ENCODE peak calls at places on chromosomes 2 and 18, in seven cellular contexts. T is upper lobe of right lung, Q is fibroblast of pulmonary artery, A is GM06990, S is cardiac muscle cell, M is fibroblast of lung, Y is right atrium auricular region. K is an unnamed sample.

GRCh38 chr18:9091066-9091476 is 11.4 kb upstream of the NDUFV2 start:
- DNase-seq in T (no peak), Q (no peak), A (no peak), S (no peak), M (no peak), Y (no peak), K (no peak)

GRCh38 chr2:67993329-67993728 is 69.5 kb downstream of the C1D start:
- DNase-seq in T (no peak), Q (no peak), A (no peak), S (no peak), M (no peak), Y (no peak), K (no peak)

GRCh38 chr2:233799087-233799665 is 21.0 kb downstream of the MROH2A start:
- DNase-seq in T (no peak), Q (no peak), A (no peak), S (no peak), M (no peak), Y (peak), K (no peak)

GRCh38 chr2:190800528-190800927 is 80.1 kb upstream of the GLS start:
- DNase-seq in T (no peak), Q (no peak), A (no peak), S (no peak), M (no peak), Y (no peak), K (no peak)

GRCh38 chr18:10453885-10454772 is at the start of gene APCDD1:
- DNase-seq in T (peak), Q (no peak), A (no peak), S (peak), M (peak), Y (peak), K (no peak)

GRCh38 chr2:234363011-234363487 is 133.8 kb downstream of the ARL4C start:
- DNase-seq in T (no peak), Q (peak), A (no peak), S (peak), M (no peak), Y (no peak), K (peak)

GRCh38 chr18:8721716-8722115 is 16.4 kb downstream of the MTCL1 start:
- DNase-seq in T (no peak), Q (peak), A (no peak), S (peak), M (no peak), Y (peak), K (peak)

GRCh38 chr2:109335586-109336266 is 206.7 kb downstream of the SH3RF3 start:
- DNase-seq in T (no peak), Q (peak), A (no peak), S (peak), M (peak), Y (no peak), K (peak)

GRCh38 chr2:86661333-86661732 is 37.7 kb upstream of the RNF103 start:
- DNase-seq in T (no peak), Q (peak), A (no peak), S (peak), M (no peak), Y (no peak), K (peak)

GRCh38 chr2:190529486-190530104 is 4.9 kb downstream of the NEMP2 start:
- DNase-seq in T (no peak), Q (no peak), A (no peak), S (no peak), M (peak), Y (no peak), K (no peak)

GRCh38 chr18:50819027-50819726 is 639 bp downstream of the MRO start:
- DNase-seq in T (peak), Q (peak), A (no peak), S (peak), M (no peak), Y (no peak), K (peak)

GRCh38 chr2:69686855-69687254 is 43.3 kb upstream of the AAK1 start:
- DNase-seq in T (no peak), Q (no peak), A (no peak), S (no peak), M (no peak), Y (no peak), K (no peak)

GRCh38 chr2:238973038-238973772 is 125.3 kb downstream of the TWIST2 start:
- DNase-seq in T (no peak), Q (peak), A (no peak), S (peak), M (peak), Y (no peak), K (peak)

GRCh38 chr2:202064206-202064880 is 8.7 kb upstream of the KIAA2012 start:
- DNase-seq in T (no peak), Q (peak), A (no peak), S (peak), M (peak), Y (no peak), K (peak)

GRCh38 chr2:55051026-55051866 is 995 bp upstream of the RTN4 start:
- DNase-seq in T (no peak), Q (peak), A (no peak), S (peak), M (peak), Y (peak), K (peak)

GRCh38 chr18:830315-830901 is 18.4 kb upstream of the YES1 start:
- DNase-seq in T (no peak), Q (peak), A (peak), S (peak), M (peak), Y (no peak), K (peak)

GRCh38 chr2:45055261-45055660 is 46.0 kb upstream of the SIX2 start:
- DNase-seq in T (no peak), Q (no peak), A (no peak), S (no peak), M (no peak), Y (no peak), K (no peak)

GRCh38 chr2:110903548-110903947 is 171.2 kb downstream of the ACOXL start:
- DNase-seq in T (no peak), Q (no peak), A (no peak), S (no peak), M (no peak), Y (no peak), K (no peak)

GRCh38 chr2:231361701-231362588 is 33.6 kb upstream of the B3GNT7 start:
- DNase-seq in T (peak), Q (no peak), A (peak), S (no peak), M (no peak), Y (no peak), K (no peak)

GRCh38 chr2:214574077-214574775 is 163.4 kb downstream of the VWC2L start:
- DNase-seq in T (no peak), Q (no peak), A (no peak), S (no peak), M (no peak), Y (no peak), K (no peak)

GRCh38 chr2:177260398-177260797 is 4.1 kb downstream of the NFE2L2 start:
- DNase-seq in T (no peak), Q (no peak), A (no peak), S (no peak), M (no peak), Y (no peak), K (no peak)
- H3K4me3 ChIP-seq in T (no peak), Q (peak), A (no peak), S (no peak), M (peak), Y (peak), K (no peak)

DNA sequence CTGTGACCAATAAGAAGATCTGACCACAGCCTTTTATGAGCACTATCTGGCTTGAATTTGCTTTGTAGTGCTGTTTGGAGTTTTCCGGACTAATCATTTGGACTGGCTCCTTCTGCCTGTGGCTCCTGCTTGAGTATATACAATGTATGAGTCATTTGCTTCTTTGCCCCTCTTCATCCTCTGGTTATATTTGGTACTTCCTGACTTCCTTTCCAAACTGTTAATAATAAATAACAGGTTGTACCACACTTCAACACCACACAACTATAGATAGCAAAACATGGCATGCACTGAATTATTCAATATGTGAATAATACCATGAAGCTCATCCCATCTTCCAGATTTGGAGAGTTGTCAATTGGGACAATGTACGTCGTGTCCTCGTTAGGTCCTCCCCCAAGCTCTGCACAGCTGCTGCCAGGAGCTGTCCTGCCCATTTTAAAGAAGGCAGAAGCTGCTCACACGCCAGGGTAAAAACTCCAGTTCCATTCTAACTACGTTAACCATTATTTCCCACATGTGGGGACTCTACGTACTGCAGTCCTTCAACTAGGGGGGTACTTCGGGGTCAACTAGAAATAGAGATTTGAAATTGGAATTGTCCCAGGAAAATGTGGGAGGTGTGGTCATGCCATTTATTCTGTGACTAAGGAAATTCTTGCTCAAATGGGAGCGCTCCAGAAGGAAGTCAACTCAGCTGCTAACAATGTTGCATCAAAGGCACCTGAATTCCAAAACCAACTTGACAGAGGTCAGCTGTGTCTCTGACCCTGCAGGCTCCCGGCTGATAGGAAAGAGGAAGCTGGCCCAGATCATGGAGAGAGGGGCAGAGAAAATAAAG is 38.1 kb downstream of the ST8SIA5 start:
- DNase-seq in T (no peak), Q (peak), A (no peak), S (peak), M (peak), Y (no peak), K (peak)
- H3K4me3 ChIP-seq in T (no peak), Q (no peak), A (no peak), S (no peak), M (no peak), Y (no peak), K (no peak)

DNA sequence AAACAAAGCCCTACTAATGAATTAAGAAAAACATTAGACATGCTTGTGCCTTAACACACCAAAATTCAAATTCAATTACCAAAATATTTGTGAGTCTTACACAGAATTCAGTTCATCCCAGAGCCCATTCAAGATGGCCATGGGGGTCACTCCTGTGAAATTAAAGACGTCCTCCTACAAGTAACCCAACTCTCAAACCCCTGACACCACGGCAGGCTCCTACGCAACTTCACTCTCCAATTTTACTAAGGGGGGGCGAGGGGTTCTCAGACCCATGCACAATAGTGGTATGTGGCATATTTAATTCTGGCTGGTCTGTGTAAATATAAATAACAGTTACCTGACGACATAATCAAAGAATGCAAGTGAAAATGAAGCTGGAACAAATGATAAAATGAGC is 5.0 kb downstream of the ZNF516 start:
- DNase-seq in T (no peak), Q (no peak), A (no peak), S (no peak), M (no peak), Y (no peak), K (no peak)
- H3K4me3 ChIP-seq in T (peak), Q (peak), A (peak), S (peak), M (peak), Y (peak), K (peak)

DNA sequence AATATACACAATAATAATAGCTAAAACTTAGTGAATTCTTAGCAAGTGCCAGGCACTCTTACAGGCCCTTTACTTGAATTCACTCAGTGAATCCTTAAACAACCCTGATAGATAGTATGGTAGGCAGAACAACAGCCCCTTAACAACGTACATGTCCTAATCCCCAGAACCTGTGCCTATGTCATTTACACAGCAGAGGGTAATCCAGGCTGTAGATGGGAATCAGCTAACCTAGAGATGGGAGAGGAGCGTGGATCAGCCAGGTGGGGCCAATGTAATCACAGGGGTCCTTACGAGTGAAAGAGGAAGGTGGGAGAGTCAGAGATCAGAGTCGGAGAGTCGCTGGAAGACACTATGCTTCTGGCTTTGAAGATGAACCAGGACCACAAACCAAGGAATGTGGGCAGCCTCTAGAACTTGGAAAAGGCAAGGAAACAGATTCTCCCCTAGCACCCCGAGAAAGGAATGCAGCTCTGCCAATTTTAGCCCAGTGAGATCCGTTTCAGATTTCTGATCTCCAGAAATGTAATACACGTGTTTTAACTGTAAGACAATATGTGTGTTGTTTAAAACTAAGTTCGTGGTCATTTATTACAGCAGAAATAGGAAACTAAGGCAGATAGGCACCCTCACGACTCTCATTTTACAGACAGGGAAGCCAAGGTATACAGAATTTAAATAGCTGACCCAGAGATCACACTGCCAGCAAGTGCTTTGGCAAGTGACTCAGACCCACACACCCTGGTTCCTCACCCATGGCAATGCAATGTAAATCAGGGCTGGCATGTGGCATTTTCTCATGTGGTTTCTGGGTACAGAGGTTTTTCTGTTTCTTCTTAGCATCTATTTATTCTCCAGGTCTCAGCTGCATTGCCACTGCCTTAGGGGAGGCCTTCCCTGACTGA is 68.9 kb downstream of the DOCK10 start:
- DNase-seq in T (no peak), Q (no peak), A (no peak), S (no peak), M (no peak), Y (no peak), K (peak)
- H3K4me3 ChIP-seq in T (no peak), Q (no peak), A (no peak), S (no peak), M (no peak), Y (no peak), K (no peak)

DNA sequence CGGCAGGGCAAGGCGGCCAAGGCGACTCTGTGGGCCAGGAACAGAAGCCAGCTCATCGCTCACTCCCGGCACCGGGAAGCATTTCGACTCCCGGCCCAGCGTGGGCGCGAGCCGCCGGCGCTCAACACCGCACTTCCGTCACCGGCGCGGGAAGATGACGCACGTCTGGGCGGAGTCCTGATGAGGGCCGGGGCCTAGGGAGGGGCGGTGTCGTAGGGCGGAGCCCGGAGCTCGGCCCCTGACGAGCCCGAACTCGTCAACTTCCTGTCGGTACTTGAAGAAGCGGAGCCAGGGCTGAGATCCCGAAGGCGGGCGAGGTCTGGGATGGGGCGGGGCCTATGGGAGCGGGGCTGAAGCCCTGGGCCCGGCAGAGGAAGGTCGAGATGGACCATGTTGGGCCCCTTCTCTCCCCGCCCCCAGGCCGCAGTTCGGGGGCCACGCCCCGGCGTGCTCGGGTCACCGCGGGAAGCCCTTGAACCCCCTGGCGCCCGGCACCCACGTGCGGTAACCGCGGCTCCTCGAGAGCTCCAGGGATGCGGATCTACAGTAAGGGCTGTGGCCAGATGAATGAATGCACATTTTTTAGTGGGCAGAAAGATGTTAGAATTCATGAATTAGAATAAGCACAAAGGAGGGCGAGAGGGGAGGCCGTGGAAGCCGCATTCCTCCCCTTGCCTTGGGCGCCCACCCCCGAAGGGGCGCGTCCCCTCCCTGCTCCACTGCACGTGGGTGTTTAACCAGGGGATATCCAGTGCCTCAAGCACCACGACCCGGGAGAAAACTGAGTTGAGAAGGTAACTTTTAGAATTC is at the start of gene RNASEH1:
- DNase-seq in T (peak), Q (peak), A (peak), S (peak), M (peak), Y (peak), K (peak)
- H3K4me3 ChIP-seq in T (peak), Q (peak), A (peak), S (peak), M (peak), Y (peak), K (peak)

DNA sequence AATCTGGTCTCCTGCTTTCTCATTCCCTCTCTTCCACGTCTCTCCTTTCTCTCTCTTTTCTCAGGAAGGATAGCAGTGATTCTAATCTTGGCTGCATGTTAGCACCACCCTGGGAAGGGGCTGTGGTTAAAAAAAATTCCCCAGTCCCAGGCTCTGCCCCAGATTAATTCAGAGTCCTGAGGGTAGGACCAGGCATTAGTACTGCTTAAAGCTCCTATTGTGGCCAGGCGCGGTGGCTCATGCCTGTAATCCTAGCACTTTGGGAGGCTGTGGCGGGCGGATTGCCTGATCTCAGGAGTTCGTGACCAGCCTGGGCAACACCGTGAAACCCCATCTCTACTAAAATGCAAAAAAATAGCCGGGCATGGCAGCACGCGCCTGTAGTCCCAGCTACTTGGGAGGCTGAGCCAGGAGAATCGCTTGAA is 35.4 kb upstream of the EML4 start:
- DNase-seq in T (no peak), Q (no peak), A (no peak), S (no peak), M (no peak), Y (no peak), K (no peak)
- H3K4me3 ChIP-seq in T (no peak), Q (no peak), A (no peak), S (no peak), M (no peak), Y (no peak), K (no peak)

GRCh38 chr18:32595735-32596134 is 125.1 kb upstream of the GAREM1 start:
- DNase-seq in T (no peak), Q (no peak), A (no peak), S (no peak), M (no peak), Y (no peak), K (no peak)

GRCh38 chr18:32598144-32598543 is 127.5 kb upstream of the GAREM1 start:
- DNase-seq in T (no peak), Q (no peak), A (no peak), S (no peak), M (no peak), Y (no peak), K (no peak)
- H3K4me3 ChIP-seq in T (no peak), Q (no peak), A (no peak), S (no peak), M (no peak), Y (no peak), K (no peak)

DNA sequence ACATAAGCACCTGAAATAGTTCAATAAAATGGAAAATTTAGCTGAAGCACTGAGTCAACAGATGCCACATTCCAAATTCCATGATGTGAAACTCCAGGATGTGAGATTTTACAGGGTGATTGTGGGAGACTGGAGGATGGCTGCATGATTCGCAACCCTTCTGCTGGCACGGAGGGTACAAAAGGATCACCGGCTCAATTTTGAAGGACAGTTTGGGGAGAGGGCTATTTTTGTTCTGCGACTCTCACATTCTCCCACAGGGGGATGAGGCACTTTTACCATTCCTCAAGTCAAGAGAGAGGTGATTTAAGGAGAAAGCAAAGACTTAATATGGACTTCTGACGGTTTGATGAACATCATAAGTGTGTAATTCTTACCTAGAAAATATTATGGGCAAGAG is 138.1 kb upstream of the CWC22 start:
- DNase-seq in T (no peak), Q (no peak), A (no peak), S (no peak), M (no peak), Y (no peak), K (no peak)
- H3K4me3 ChIP-seq in T (no peak), Q (no peak), A (no peak), S (no peak), M (no peak), Y (no peak), K (no peak)

K was measured in astrocyte of the spinal cord.